ENCODE peak calls at places on chromosomes 3 and 15, in seven cellular contexts. O is adrenal gland; L is pancreas; S is CD8-positive, alpha-beta T cell; P is CD4-positive, alpha-beta T cell; V is GM10248; Y is H9. I is an unnamed sample.
A peak's percentile ranks its signal among the peaks of the same experiment; 100 is the strongest.

GRCh38 chr15:31297880-31298456 is 28.7 kb upstream of the KLF13 start:
- DNase-seq in S (no peak), V (no peak), L (no peak), O (peak; percentile 2), P (no peak), Y (no peak), I (no peak)

GRCh38 chr3:188153498-188153948 is 434 bp upstream of the LPP start:
- DNase-seq in S (peak; percentile 41), V (no peak), L (peak; percentile 86), P (peak; percentile 17), O (peak; percentile 92), Y (peak; percentile 94), I (peak; percentile 63)

GRCh38 chr3:131812433-131812832 is 222.4 kb downstream of the CPNE4 start:
- DNase-seq in Y (no peak), O (no peak), P (no peak), L (no peak), V (no peak), S (no peak), I (no peak)

GRCh38 chr3:106473576-106474506 is 605.0 kb upstream of the CBLB start:
- DNase-seq in Y (no peak), S (no peak), V (no peak), O (no peak), P (no peak), L (no peak), I (no peak)

GRCh38 chr3:173140986-173141385 is at the start of gene SPATA16:
- DNase-seq in V (no peak), Y (peak; percentile 41), L (no peak), S (no peak), P (no peak), O (no peak), I (no peak)

GRCh38 chr3:46076606-46077005 is 49.3 kb upstream of the XCR1 start:
- DNase-seq in P (no peak), O (no peak), V (no peak), S (no peak), Y (no peak), L (no peak), I (no peak)

GRCh38 chr15:90087454-90088154 is 14.7 kb downstream of the IDH2 start:
- DNase-seq in L (peak; percentile 83), S (no peak), O (no peak), V (no peak), Y (peak; percentile 62), P (no peak), I (no peak)

GRCh38 chr3:184361532-184361931 is at the start of the genes CLCN2 and POLR2H:
- DNase-seq in V (peak; percentile 79), Y (peak; percentile 66), P (no peak), L (peak; percentile 55), O (peak; percentile 57), S (peak; percentile 37), I (peak; percentile 69)

GRCh38 chr15:81666828-81667227 is 292.8 kb upstream of the TMC3 start:
- DNase-seq in V (no peak), Y (no peak), S (no peak), O (no peak), P (no peak), L (no peak), I (no peak)

GRCh38 chr3:5251196-5251583 is 63.7 kb downstream of the EDEM1 start:
- DNase-seq in L (no peak), S (no peak), O (no peak), P (no peak), V (no peak), Y (no peak), I (no peak)

GRCh38 chr3:124796477-124796876 is 66.2 kb downstream of the UMPS start:
- DNase-seq in Y (no peak), V (no peak), L (no peak), S (no peak), P (no peak), O (no peak), I (no peak)

GRCh38 chr3:194212021-194212868 is 76.3 kb downstream of the HES1 start:
- DNase-seq in L (no peak), Y (no peak), O (no peak), V (no peak), S (no peak), P (no peak), I (peak; percentile 42)

GRCh38 chr3:113678773-113679172 is 17.7 kb downstream of the USF3 start:
- DNase-seq in S (no peak), O (no peak), P (no peak), Y (no peak), V (no peak), L (no peak), I (no peak)

GRCh38 chr3:123036352-123037014 is 8.9 kb upstream of the SEMA5B start:
- DNase-seq in Y (no peak), V (no peak), P (no peak), L (no peak), O (no peak), S (no peak), I (no peak)

GRCh38 chr3:64223809-64224570 is 1.3 kb downstream of the PRICKLE2 start:
- DNase-seq in S (no peak), Y (no peak), L (no peak), P (no peak), O (no peak), V (no peak), I (no peak)

GRCh38 chr3:179962617-179963387 is 73.9 kb downstream of the PEX5L start:
- DNase-seq in P (no peak), S (no peak), V (no peak), L (no peak), Y (no peak), O (no peak), I (no peak)

GRCh38 chr3:3403700-3404099 is 224.2 kb upstream of the CRBN start:
- DNase-seq in S (no peak), O (no peak), Y (no peak), V (no peak), L (no peak), P (no peak), I (no peak)

GRCh38 chr3:142931222-142931621 is 32.3 kb downstream of the PAQR9 start:
- DNase-seq in Y (peak; percentile 81), S (no peak), O (no peak), P (no peak), V (peak; percentile 38), L (no peak), I (no peak)

GRCh38 chr3:31232049-31233040 is 300.4 kb upstream of the STT3B start:
- DNase-seq in Y (no peak), P (no peak), S (no peak), V (peak; percentile 42), L (peak; percentile 33), O (peak; percentile 18), I (no peak)

GRCh38 chr3:66372681-66373350 is 128.0 kb downstream of the LRIG1 start:
- DNase-seq in O (peak; percentile 37), P (peak; percentile 47), V (no peak), Y (peak; percentile 84), L (peak; percentile 70), S (peak; percentile 52), I (no peak)

GRCh38 chr3:61199843-61200242 is 51.4 kb downstream of the FHIT start:
- DNase-seq in S (no peak), O (no peak), L (no peak), P (no peak), Y (no peak), V (no peak), I (no peak)

DNA sequence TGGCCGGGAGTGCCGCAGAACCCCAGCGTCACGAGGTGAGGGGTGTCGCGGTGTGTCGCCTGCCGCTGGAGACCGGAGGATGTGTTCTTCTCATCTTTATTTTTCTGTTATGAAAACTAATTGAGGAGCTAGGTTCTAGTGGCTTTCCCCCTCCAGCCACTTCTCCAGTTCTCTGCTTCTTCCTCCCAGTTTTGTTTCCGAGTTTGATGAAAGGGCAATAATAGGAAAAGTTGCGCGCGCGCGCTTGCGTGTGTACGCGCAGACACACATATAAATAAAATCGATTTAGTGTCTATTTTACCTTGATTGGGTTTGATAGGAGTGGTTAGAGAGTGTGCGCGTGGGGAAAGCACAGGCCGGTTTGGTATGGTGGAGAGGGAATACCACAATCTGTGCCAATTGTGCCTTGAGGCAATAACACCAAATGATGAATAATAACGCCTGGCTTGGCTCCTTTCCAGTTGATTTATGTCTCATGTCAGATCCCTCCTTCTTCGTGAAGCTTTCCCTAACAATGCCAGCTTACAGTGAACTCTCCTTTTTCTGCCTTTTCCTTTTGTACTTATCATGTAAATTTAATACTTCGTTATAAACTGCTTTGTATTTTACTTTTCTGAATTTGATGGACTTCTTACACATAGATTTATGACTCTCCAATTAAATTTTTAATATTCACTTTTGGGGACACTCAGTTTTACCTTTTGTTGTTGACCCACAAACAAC is 1.5 kb downstream of the TIPARP start:
- DNase-seq in O (peak; percentile 78), L (peak; percentile 36), S (peak; percentile 49), V (no peak), Y (no peak), P (no peak), I (peak; percentile 2)
- TF ChIP-seq CTCF in O (no peak), L (no peak), S (no peak), V (no peak), Y (no peak), P (no peak), I (no peak)

DNA sequence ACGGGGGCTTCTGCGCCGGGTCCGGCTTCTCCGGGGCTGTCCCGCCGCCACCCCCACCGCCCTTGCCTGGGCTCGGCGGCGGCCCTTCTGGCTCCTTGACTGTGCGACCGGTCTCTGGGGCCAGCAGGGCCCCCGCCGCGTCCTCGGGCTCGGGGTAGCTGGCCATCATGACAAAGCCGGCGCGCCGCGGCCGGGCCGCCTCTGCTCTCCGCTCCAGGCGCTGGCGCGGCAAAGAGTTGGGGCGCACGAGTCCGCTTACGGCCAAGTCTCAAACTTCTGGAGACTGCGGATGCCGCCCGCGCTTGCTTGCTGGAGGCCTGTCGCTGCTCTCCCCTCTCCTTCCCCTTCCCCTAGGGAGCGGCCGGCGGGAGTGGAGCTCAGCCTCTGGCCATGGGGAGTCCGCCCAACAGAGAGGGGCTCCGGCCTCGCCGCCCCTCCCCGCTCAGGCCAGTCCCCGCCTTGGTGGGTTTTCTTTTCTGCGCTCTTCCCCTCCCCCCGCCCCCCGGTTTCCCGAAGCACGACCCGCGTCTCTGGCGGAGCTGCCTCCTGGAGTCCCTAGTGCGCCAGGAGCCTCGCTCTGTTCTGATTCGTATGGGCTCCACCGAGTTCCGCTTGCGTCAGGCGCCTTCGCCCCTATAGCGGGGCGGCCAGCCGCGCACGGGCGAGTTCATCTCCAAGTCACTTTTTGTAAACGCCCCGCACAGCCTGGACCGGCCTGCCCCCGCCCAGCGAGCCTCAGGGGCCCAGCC is at the start of the genes FOXL2 and FOXL2NB:
- DNase-seq in Y (peak; percentile 86), O (peak; percentile 77), P (no peak), S (no peak), V (no peak), L (no peak), I (no peak)
- TF ChIP-seq CTCF in Y (no peak), O (no peak), P (no peak), S (no peak), V (no peak), L (no peak), I (peak; percentile 9)

DNA sequence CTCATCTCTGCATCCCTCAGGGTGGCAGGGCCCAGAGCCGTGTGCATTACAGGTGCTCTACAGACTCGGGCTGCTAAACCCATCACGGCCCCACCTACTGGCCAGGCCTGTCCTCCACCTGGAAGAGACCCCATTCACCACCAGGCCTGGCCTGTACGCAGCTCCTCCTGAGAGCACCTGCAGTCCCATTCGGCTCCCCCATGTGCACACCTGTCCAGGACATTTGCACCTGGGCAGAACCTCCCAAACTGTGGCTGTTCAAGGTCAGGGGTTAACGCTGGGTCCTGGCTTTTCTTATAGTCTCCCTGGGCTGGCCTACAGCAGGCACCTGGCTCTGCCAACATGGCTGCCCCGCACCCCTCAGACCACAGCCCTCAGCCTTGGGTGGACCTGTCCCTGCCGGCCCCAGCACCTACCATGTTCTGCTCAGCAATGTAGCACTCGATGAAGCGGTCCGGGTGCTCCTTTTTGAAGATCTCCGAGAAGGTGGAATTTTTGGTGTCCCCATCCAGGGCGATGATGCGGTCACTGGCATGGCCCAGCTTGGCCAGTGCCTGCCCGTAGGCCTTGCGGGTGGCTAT is 25.7 kb downstream of the TKT start:
- DNase-seq in S (no peak), V (no peak), P (no peak), L (no peak), Y (peak; percentile 61), O (no peak), I (no peak)
- TF ChIP-seq CTCF in S (no peak), V (peak; percentile 22), P (no peak), L (no peak), Y (peak; percentile 60), O (no peak), I (no peak)

GRCh38 chr3:43838877-43839276 is 148.1 kb downstream of the ABHD5 start:
- DNase-seq in V (no peak), Y (no peak), O (no peak), S (no peak), L (no peak), P (no peak), I (no peak)
- TF ChIP-seq CTCF in V (no peak), Y (peak; percentile 66), O (no peak), S (no peak), L (no peak), P (no peak), I (no peak)